ENCODE peak calls at places on chromosome 15, in eight cellular contexts. A is HCT116, F is mammary epithelial cell, N is MM.1S, L is GM23248, S is PC-3, Q is neural progenitor cell, Y is endothelial cell of umbilical vein. D is an unnamed sample.

GRCh38 chr15:83558146-83558545 is 95.8 kb upstream of the ADAMTSL3 start:
- DNase-seq in Y (no peak), N (no peak), A (no peak), L (no peak), Q (no peak), F (no peak), S (no peak), D (no peak)

GRCh38 chr15:56821721-56822425 is 88.6 kb upstream of the ZNF280D start:
- DNase-seq in S (peak), N (peak), F (peak), Q (peak), L (peak), A (peak), Y (peak), D (peak)

GRCh38 chr15:70701891-70702568 is 61.3 kb downstream of the UACA start:
- DNase-seq in Q (no peak), L (peak), N (no peak), Y (peak), A (no peak), F (peak), S (peak), D (no peak)

GRCh38 chr15:58877999-58878825 is 55.3 kb downstream of the SLTM start:
- DNase-seq in L (no peak), Q (no peak), N (no peak), Y (no peak), S (no peak), A (no peak), F (no peak), D (no peak)

GRCh38 chr15:71999807-72000206 is 118.1 kb downstream of the MYO9A start:
- DNase-seq in Q (no peak), F (no peak), N (no peak), S (no peak), A (no peak), L (no peak), Y (no peak), D (no peak)

GRCh38 chr15:42141246-42141645 is 15.2 kb downstream of the PLA2G4F start:
- DNase-seq in Y (no peak), A (no peak), L (no peak), F (no peak), Q (no peak), S (no peak), N (no peak), D (no peak)

GRCh38 chr15:94168250-94168649 is 63.1 kb upstream of the MCTP2 start:
- DNase-seq in Q (peak), S (peak), A (peak), Y (no peak), L (peak), N (peak), F (no peak), D (no peak)

GRCh38 chr15:87599616-87600015 is 656.9 kb downstream of the NTRK3 start:
- DNase-seq in S (no peak), Q (no peak), F (no peak), L (peak), Y (no peak), N (no peak), A (no peak), D (no peak)

GRCh38 chr15:67967871-67968423 is 86.2 kb upstream of the PIAS1 start:
- DNase-seq in Y (peak), A (no peak), F (peak), Q (peak), S (no peak), N (no peak), L (peak), D (peak)

GRCh38 chr15:57890351-57890750 is 175.2 kb downstream of the ALDH1A2 start:
- DNase-seq in S (peak), N (no peak), Q (no peak), A (no peak), F (peak), Y (no peak), L (peak), D (no peak)

GRCh38 chr15:63764124-63764827 is 69.5 kb downstream of the HERC1 start:
- DNase-seq in N (peak), F (no peak), S (no peak), L (no peak), Q (no peak), Y (no peak), A (no peak), D (no peak)

GRCh38 chr15:58738051-58738707 is 11.3 kb downstream of the ADAM10 start:
- DNase-seq in Q (no peak), L (peak), S (peak), A (no peak), N (no peak), Y (peak), F (peak), D (no peak)

GRCh38 chr15:91054791-91055190 is 32.4 kb upstream of the VPS33B start:
- DNase-seq in A (no peak), N (no peak), S (no peak), F (no peak), Y (no peak), L (no peak), Q (no peak), D (no peak)

GRCh38 chr15:63576441-63576840 is 20.7 kb upstream of the FBXL22 start:
- DNase-seq in F (no peak), A (no peak), L (no peak), N (no peak), Y (peak), S (no peak), Q (no peak), D (no peak)

DNA sequence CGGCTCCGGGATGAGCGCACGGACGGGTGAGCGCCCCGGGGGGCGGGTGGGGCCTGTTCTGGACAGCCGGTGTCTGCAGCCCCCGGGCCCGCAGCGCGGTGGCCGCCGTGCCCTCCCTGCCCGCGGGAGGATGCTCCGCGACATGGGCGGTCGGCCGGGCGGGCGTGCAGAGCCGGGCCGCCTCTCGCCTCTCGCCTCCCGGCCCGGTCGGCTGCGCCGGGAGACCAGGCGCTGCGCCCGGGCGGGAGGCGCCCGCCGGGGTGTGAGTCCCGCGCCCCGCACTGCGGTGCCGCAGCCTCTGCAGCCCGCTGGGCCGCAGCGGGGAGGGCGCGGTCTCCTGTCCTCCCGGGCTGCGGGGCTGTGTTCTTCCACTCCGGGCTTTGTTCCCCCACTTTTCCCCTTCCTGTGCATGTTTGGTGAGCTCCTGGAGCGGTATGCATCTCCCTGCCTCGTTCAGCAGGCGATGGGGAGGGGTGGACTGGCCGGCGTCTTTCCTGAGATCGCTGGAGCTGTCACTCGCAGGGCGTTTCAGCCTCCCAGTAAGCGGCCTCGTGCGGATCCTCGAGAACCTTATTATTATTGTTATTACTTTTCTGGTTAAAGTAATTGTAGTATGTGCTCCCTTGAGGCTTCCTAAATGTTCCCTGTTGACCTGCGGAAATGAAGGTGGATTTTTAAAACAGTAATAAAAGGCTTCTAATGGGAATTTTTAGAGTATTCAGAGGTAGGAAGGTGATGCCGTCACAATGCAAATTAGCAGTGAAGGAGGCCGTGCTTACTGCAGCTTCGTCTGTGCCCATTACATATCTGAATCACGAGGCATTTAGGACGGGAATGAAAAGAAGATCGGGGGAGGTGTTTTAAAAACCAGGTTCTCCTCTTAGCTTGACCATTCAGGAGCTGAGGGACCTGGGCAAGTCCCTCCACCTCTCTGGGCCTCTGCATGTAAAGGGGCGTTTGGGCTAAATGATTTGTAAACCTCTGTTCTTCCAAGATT is 588 bp downstream of the TMOD2 start:
- DNase-seq in S (peak), A (no peak), L (peak), F (peak), N (peak), Y (peak), Q (peak), D (no peak)
- TF ChIP-seq EZH2 in S (no peak), A (no peak), L (no peak), F (no peak), N (no peak), Y (no peak), Q (no peak), D (no peak)

GRCh38 chr15:66253643-66254363 is at the start of gene MEGF11:
- DNase-seq in Q (peak), L (peak), Y (peak), N (no peak), F (peak), S (peak), A (no peak), D (no peak)

GRCh38 chr15:66251065-66251789 is 2.3 kb downstream of the MEGF11 start:
- DNase-seq in L (no peak), N (no peak), S (no peak), Q (peak), F (no peak), Y (no peak), A (no peak), D (no peak)

GRCh38 chr15:66253296-66253642 is 281 bp downstream of the MEGF11 start:
- DNase-seq in A (no peak), L (no peak), F (no peak), Y (no peak), N (no peak), Q (no peak), S (no peak), D (no peak)

GRCh38 chr15:66251790-66252355 is 1.7 kb downstream of the MEGF11 start:
- DNase-seq in Y (no peak), N (no peak), L (no peak), S (no peak), F (no peak), A (no peak), Q (peak), D (no peak)

DNA sequence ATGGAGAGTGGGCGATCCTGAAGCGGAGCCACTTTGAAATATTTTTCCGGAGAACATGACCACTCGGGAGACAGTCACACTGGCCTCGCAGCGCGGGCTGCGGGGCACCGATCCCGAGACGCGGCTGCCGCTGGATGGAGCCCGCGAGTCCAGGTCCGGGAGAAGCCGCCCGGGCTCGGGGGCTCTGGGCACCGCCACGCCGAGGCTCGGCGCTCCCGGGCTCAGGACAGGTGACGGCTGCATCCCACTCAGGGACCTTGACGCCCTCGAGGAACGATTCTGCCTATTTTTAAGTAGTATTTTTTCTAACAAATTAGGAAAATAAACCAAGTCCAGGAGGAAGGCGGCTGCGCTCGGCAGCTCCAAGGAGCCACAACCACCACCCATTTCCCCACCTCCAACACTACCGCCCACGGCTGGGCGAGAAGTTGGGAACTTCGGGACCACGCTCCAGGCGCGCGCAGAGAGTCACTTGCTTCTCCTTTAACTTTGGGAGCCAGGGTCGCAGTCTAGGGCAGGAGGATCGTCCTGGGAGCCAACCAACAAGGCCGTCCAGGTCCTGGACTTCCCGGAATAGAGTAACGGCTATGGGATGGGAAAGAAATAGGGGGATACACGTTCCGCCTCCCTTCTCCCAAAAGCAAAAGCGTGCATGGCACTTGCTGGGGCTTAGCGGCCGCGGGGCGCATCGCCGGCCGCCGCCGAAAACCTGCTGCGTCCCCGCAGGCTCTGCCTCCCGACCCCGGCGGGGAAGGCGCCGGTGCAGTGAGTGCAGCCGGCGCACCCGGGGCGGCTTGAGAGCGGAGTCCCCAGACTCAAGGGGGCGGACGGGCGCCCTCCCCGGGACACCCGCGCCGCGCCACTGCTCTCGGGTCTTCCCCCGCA is 897 bp downstream of the MEGF11 start:
- DNase-seq in Q (peak), A (peak), S (peak), Y (peak), F (peak), N (peak), L (peak), D (no peak)
- TF ChIP-seq EZH2 in Q (peak), A (no peak), S (no peak), Y (peak), F (peak), N (no peak), L (peak), D (peak)

GRCh38 chr15:59994855-59995557 is 9.1 kb upstream of the FOXB1 start:
- DNase-seq in Q (peak), Y (no peak), F (no peak), L (no peak), A (no peak), N (no peak), S (no peak), D (no peak)
- TF ChIP-seq EZH2 in Q (peak), Y (peak), F (peak), L (no peak), A (no peak), N (no peak), S (no peak), D (no peak)

GRCh38 chr15:48993411-48993810 is 29.7 kb upstream of the SHC4 start:
- DNase-seq in S (no peak), A (no peak), Y (no peak), Q (no peak), F (no peak), L (peak), N (no peak), D (no peak)

GRCh38 chr15:48996276-48996675 is 32.6 kb upstream of the SHC4 start:
- DNase-seq in Q (no peak), A (no peak), L (peak), Y (no peak), S (no peak), N (no peak), F (no peak), D (no peak)

DNA sequence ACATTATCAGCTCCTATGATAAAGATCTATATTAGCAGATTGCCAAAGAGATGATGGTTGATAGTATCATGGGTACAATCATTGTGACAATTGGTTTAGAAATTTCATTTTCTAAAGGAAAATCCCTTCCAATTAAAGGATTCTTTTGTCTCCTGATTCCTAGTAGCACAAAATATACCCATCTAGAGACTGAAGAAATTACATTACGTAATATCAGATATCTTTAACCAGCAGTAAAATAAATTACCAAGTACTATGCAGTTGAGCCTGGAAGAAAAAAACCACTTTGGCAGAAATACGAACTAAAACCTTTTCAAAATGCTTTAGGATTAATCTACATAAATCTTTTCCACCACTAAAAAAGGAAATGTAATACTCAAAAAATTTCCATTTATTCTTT is 35.6 kb upstream of the SHC4 start:
- DNase-seq in L (no peak), A (no peak), F (no peak), Y (no peak), N (no peak), S (no peak), Q (no peak), D (no peak)
- TF ChIP-seq EZH2 in L (no peak), A (no peak), F (no peak), Y (no peak), N (no peak), S (no peak), Q (no peak), D (no peak)

DNA sequence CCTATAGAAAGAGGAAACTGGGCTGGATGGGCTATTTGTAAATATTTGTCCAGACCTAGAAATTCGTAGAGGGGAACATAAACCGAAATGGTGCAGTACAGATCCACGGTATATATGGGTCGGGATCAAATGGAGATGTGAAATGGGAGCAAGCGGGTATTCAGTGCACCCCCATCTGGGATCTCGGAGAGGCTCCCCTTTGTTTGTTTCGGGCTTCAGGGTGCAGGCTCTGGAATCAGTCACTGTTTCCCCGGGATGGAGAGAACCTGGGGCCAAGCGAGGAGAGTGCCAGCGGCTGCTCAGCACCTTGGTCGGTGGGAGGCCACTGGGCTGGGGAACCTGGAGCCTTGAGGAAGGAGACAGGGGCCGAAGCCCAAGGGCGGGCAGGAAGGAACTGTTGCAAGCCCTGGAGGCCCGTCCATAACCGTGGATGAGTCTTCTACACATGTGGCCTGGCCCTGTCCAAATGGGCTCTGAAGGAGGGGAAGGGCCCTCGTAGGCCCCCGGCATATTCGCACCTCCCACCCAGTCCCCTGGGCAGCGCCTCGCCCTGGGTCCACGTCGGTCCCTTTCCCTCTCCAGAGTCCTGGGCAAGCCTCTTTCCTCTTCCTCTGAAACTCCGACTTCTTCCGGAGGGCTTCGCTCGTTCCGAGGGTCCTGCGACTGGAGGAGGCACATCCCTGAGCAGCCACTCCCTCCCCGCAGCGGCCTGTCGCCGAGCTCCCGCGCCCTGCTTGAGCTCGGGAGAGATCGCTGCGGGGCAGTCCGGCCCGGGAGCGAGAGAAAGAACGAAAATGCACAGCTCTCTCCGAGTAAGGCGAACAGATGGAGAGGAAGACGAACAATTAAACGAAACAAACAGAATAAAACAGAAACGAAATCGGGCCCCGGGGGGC is 3.0 kb downstream of the ISL2 start:
- DNase-seq in Q (peak), L (peak), N (no peak), S (no peak), A (no peak), Y (peak), F (no peak), D (no peak)
- TF ChIP-seq EZH2 in Q (peak), L (peak), N (no peak), S (no peak), A (no peak), Y (no peak), F (peak), D (no peak)